ENCODE peak calls at places on chromosome 20, in ten cellular contexts. H is effector CD8-positive, alpha-beta T cell; X is body of pancreas; E is foreskin fibroblast; K is H54; T is NCI-H748 treated with DMSO at 0.1 percent for 48 hours; R is fibroblast of the conjunctiva; F is NCI-H1417; C is left cardiac atrium; A is C1 segment of cervical spinal cord. D is an unnamed sample.

GRCh38 chr20:63295018-63295417 is 2.0 kb downstream of the COL20A1 start:
- DNase-seq in H (no peak), X (no peak), E (no peak), K (no peak), T (no peak), R (no peak), F (no peak), C (no peak), A (no peak), D (no peak)

GRCh38 chr20:57112448-57112847 is 154.0 kb downstream of the BMP7 start:
- DNase-seq in H (no peak), X (no peak), E (no peak), K (no peak), T (no peak), R (no peak), F (no peak), C (no peak), A (no peak), D (no peak)

GRCh38 chr20:51497542-51498467 is 44.7 kb downstream of the NFATC2 start:
- DNase-seq in H (no peak), X (no peak), E (no peak), K (no peak), T (no peak), R (no peak), F (no peak), C (peak), A (no peak), D (no peak)

GRCh38 chr20:32091888-32092346 is 17.6 kb upstream of the TM9SF4 start:
- DNase-seq in H (peak), X (peak), E (peak), K (peak), T (peak), R (peak), F (peak), C (peak), A (no peak), D (peak)

GRCh38 chr20:32972181-32973076 is 31.8 kb downstream of the SUN5 start:
- DNase-seq in H (peak), X (no peak), E (no peak), K (no peak), T (no peak), R (no peak), F (no peak), C (no peak), A (no peak), D (no peak)

GRCh38 chr20:33789109-33789857 is 21.9 kb upstream of the CHMP4B start:
- DNase-seq in H (no peak), X (peak), E (peak), K (peak), T (no peak), R (peak), F (no peak), C (peak), A (no peak), D (peak)

GRCh38 chr20:22402550-22402949 is 181.8 kb downstream of the FOXA2 start:
- DNase-seq in H (no peak), X (no peak), E (no peak), K (no peak), T (peak), R (no peak), F (peak), C (no peak), A (no peak), D (peak)

GRCh38 chr20:58102252-58102651 is 126.2 kb downstream of the ANKRD60 start:
- DNase-seq in H (no peak), X (no peak), E (no peak), K (no peak), T (no peak), R (peak), F (no peak), C (no peak), A (no peak), D (no peak)

D was measured in DMS153.